ENCODE peak calls at places on chromosomes 3 and 15, in five cellular contexts. I is suprapubic skin, J is neural crest cell, Y is foreskin fibroblast, O is coronary artery. U is an unnamed sample.

GRCh38 chr3:112653209-112653871 is 12.4 kb upstream of the CCDC80 start:
- DNase-seq in O (no peak), J (no peak), Y (peak; percentile 96), I (no peak), U (no peak)

GRCh38 chr15:84910928-84911623 is 26.6 kb downstream of the SLC28A1 start:
- DNase-seq in I (no peak), O (no peak), Y (no peak), J (no peak), U (no peak)

GRCh38 chr3:100429187-100429586 is 27.8 kb downstream of the LNP1 start:
- DNase-seq in I (no peak), J (no peak), O (no peak), Y (no peak), U (no peak)

GRCh38 chr3:194081826-194082225 is 54.1 kb upstream of the HES1 start:
- DNase-seq in O (no peak), J (no peak), Y (no peak), I (no peak), U (no peak)

GRCh38 chr3:44628716-44629115 is 3.9 kb downstream of the ZNF197 start:
- DNase-seq in O (no peak), J (no peak), Y (no peak), I (no peak), U (no peak)

GRCh38 chr15:91338763-91339162 is 238.7 kb downstream of the SV2B start:
- DNase-seq in J (peak; percentile 32), Y (no peak), O (no peak), I (no peak), U (no peak)

GRCh38 chr15:79099692-79100091 is 9.1 kb upstream of the RASGRF1 start:
- DNase-seq in J (no peak), I (no peak), O (peak; percentile 22), Y (no peak), U (peak; percentile 34)

GRCh38 chr15:39279331-39279730 is 301.5 kb upstream of the THBS1 start:
- DNase-seq in O (no peak), J (no peak), Y (peak; percentile 73), I (no peak), U (no peak)

GRCh38 chr3:72230774-72231379 is 445.9 kb upstream of the PROK2 start:
- DNase-seq in I (no peak), J (no peak), O (no peak), Y (peak; percentile 23), U (no peak)

GRCh38 chr15:57797608-57798267 is 91.2 kb downstream of the POLR2M start:
- DNase-seq in J (no peak), Y (no peak), I (no peak), O (no peak), U (no peak)

GRCh38 chr3:128369106-128369708 is 97.5 kb downstream of the DNAJB8 start:
- DNase-seq in Y (no peak), O (no peak), J (no peak), I (no peak), U (no peak)

GRCh38 chr3:132726341-132726823 is 4.2 kb upstream of the NPHP3 start:
- DNase-seq in O (no peak), I (no peak), J (no peak), Y (peak; percentile 58), U (no peak)

GRCh38 chr15:64164436-64164835 is 1.6 kb upstream of the PPIB start:
- DNase-seq in I (no peak), J (no peak), O (no peak), Y (no peak), U (no peak)

GRCh38 chr3:137332296-137332695 is 374.5 kb downstream of the IL20RB start:
- DNase-seq in J (no peak), Y (no peak), O (no peak), I (no peak), U (no peak)

GRCh38 chr15:77421370-77421700 is 647 bp downstream of the HMG20A start:
- DNase-seq in O (no peak), Y (no peak), J (no peak), I (no peak), U (no peak)

GRCh38 chr15:60835974-60836373 is 357.0 kb upstream of the ICE2 start:
- DNase-seq in Y (peak; percentile 85), I (no peak), J (no peak), O (no peak), U (no peak)

GRCh38 chr15:62896969-62897486 is 145.5 kb upstream of the TPM1 start:
- DNase-seq in I (peak; percentile 86), Y (peak; percentile 99), J (no peak), O (peak; percentile 94), U (peak; percentile 96)

GRCh38 chr15:80770356-80770705 is 8.8 kb upstream of the CEMIP start:
- DNase-seq in I (no peak), Y (no peak), J (no peak), O (no peak), U (no peak)

GRCh38 chr15:65263313-65263712 is 23.4 kb downstream of the PARP16 start:
- DNase-seq in J (no peak), O (no peak), I (no peak), Y (peak; percentile 33), U (no peak)

GRCh38 chr15:66852064-66852905 is 150.2 kb downstream of the SMAD6 start:
- DNase-seq in I (no peak), O (peak; percentile 65), J (no peak), Y (no peak), U (no peak)

GRCh38 chr15:64232400-64232799 is 69.6 kb upstream of the PPIB start:
- DNase-seq in Y (peak; percentile 69), J (no peak), I (no peak), O (no peak), U (no peak)

GRCh38 chr15:95584088-95584487 is 746.4 kb upstream of the NR2F2 start:
- DNase-seq in Y (no peak), J (no peak), O (no peak), I (no peak), U (no peak)

GRCh38 chr3:68973635-68974034 is 39.8 kb downstream of the EOGT start:
- DNase-seq in J (no peak), Y (no peak), I (no peak), O (no peak), U (no peak)

GRCh38 chr3:59052803-59053411 is 3.1 kb upstream of the CFAP20DC start:
- DNase-seq in O (no peak), J (no peak), I (no peak), Y (peak; percentile 71), U (no peak)

GRCh38 chr15:77029166-77030041 is 34.5 kb downstream of the PSTPIP1 start:
- DNase-seq in Y (no peak), J (no peak), O (peak; percentile 61), I (peak; percentile 55), U (peak; percentile 80)

GRCh38 chr15:64544450-64544849 is 84.1 kb downstream of the ZNF609 start:
- DNase-seq in O (no peak), Y (no peak), I (no peak), J (no peak), U (no peak)

GRCh38 chr3:49930922-49931321 is 1.3 kb upstream of the MON1A start:
- DNase-seq in I (no peak), J (no peak), O (no peak), Y (peak; percentile 29), U (no peak)

GRCh38 chr3:127524300-127524896 is 66.1 kb downstream of the TPRA1 start:
- DNase-seq in J (peak; percentile 48), I (no peak), O (no peak), Y (no peak), U (no peak)

GRCh38 chr15:31822463-31822862 is 207.9 kb upstream of the CHRNA7 start:
- DNase-seq in Y (no peak), J (no peak), I (no peak), O (no peak), U (no peak)

GRCh38 chr3:50529996-50530706 is 26.7 kb upstream of the CACNA2D2 start:
- DNase-seq in J (no peak), I (no peak), Y (no peak), O (no peak), U (no peak)

GRCh38 chr3:126835472-126836219 is 131.6 kb downstream of the CHCHD6 start:
- DNase-seq in Y (peak; percentile 73), J (no peak), I (no peak), O (no peak), U (peak; percentile 62)

GRCh38 chr3:172315401-172316091 is 132.7 kb downstream of the GHSR start:
- DNase-seq in Y (peak; percentile 80), I (no peak), J (no peak), O (no peak), U (no peak)

GRCh38 chr15:89330881-89331595 is 3.6 kb downstream of the POLG start:
- DNase-seq in J (no peak), I (no peak), Y (no peak), O (no peak), U (no peak)

GRCh38 chr3:30012941-30013543 is 593.4 kb upstream of the TGFBR2 start:
- DNase-seq in I (no peak), Y (peak; percentile 88), O (no peak), J (peak; percentile 65), U (no peak)

GRCh38 chr3:192835818-192836468 is 81.7 kb downstream of the MB21D2 start:
- DNase-seq in I (no peak), O (no peak), J (no peak), Y (peak; percentile 61), U (no peak)

GRCh38 chr3:67241084-67241483 is 243.0 kb downstream of the KBTBD8 start:
- DNase-seq in O (no peak), Y (no peak), J (no peak), I (no peak), U (no peak)

DNA sequence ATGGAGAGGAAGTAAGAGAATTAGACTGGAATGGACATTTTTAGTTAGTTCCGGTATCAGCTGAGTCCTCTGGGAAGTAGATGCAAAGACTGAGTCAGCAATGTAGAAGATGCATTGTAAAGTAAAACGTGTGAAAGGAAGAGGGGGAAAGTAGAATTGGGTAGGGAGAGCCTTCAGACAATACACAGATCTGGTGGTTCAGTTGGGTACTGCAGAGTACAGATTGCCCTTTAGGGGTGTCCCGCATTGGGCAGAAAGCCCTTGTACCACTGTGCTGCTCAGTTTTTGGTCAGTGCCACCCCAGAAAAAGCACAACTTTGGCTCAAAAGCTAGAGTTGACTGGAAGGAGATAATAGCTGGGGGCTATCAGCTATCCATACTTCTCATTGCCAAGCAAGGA is 247.4 kb downstream of the KBTBD8 start:
- DNase-seq in J (no peak), O (no peak), Y (no peak), I (no peak), U (no peak)
- TF ChIP-seq CTCF in J (no peak), O (no peak), Y (no peak), I (no peak), U (no peak)

DNA sequence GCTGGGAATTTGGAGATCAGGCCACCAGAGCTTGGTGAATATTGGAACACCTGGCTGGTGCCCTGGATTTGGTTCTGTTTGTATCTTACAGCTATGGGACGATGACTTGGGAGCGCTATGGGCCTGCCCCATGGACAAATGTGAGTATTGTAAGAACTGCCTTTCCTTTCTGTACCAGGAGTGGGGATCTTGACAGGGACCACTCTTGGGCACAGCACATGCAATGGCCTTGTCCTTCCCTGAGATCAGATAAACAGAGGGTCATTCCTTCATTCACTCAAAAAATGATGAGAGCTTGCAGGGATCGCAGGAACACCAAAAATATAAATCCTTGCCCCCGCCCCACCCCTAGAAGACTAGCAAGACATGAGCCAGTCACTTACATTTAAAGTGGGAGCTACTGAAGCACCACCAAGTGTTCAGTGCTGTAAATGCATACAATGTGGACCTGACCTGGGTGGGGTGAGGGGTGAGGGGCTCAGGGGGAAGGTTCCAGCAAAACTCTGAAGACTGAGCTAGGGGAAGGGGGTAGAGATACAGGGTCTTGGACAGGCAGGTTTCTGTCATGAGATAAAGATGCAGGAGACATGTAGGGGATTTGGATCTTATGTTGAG is 2.7 kb upstream of the CRELD1 start:
- DNase-seq in J (no peak), O (no peak), I (no peak), Y (peak; percentile 37), U (no peak)
- TF ChIP-seq CTCF in J (peak; percentile 30), O (no peak), I (no peak), Y (no peak), U (no peak)

GRCh38 chr3:5226783-5227182 is 39.3 kb downstream of the EDEM1 start:
- DNase-seq in I (no peak), O (no peak), Y (peak; percentile 50), J (no peak), U (no peak)
- TF ChIP-seq CTCF in I (no peak), O (no peak), Y (peak; percentile 43), J (peak; percentile 68), U (peak; percentile 54)

GRCh38 chr3:143084856-143085731 is 34.5 kb upstream of the CHST2 start:
- DNase-seq in Y (peak; percentile 72), J (no peak), O (no peak), I (no peak), U (no peak)
- TF ChIP-seq CTCF in Y (no peak), J (no peak), O (no peak), I (no peak), U (peak; percentile 24)